ENCODE peak calls at places on chromosomes 12 and 14, in ten cellular contexts. Q is SK-N-MC, V is GM23338, E is upper lobe of left lung, M is stomach, K is HCT116, D is endothelial cell of umbilical vein, A is HL-60, I is Panc1, H is prostate gland. J is an unnamed sample.

GRCh38 chr14:70716958-70717357 is 75.2 kb downstream of the TTC9 start:
- DNase-seq in Q (no peak), A (no peak), H (no peak), K (no peak), D (no peak), I (no peak), M (no peak), E (no peak), V (no peak), J (no peak)

GRCh38 chr12:11517080-11517479 is 121.7 kb upstream of the PRB2 start:
- DNase-seq in I (no peak), K (no peak), Q (no peak), A (no peak), M (no peak), V (no peak), E (no peak), D (no peak), H (no peak), J (no peak)

GRCh38 chr12:124736115-124737039 is 127.3 kb downstream of the SCARB1 start:
- DNase-seq in H (no peak), E (no peak), D (no peak), K (no peak), Q (no peak), A (no peak), I (no peak), V (no peak), M (no peak), J (no peak)

GRCh38 chr12:12952036-12952435 is at the start of gene GPRC5D:
- DNase-seq in V (no peak), A (no peak), M (no peak), E (no peak), K (no peak), Q (no peak), D (no peak), I (no peak), H (no peak), J (no peak)

GRCh38 chr14:69587389-69587788 is 12.7 kb upstream of the CCDC177 start:
- DNase-seq in M (peak), V (no peak), A (no peak), H (no peak), E (no peak), Q (no peak), K (no peak), I (no peak), D (no peak), J (no peak)

GRCh38 chr14:38122241-38122640 is 85.5 kb upstream of the SSTR1 start:
- DNase-seq in Q (no peak), D (no peak), E (no peak), M (no peak), I (no peak), A (no peak), K (no peak), H (no peak), V (no peak), J (no peak)

GRCh38 chr12:57629897-57630471 is 3.0 kb downstream of the B4GALNT1 start:
- DNase-seq in D (no peak), V (no peak), E (no peak), K (no peak), I (no peak), Q (no peak), H (no peak), M (no peak), A (no peak), J (peak)

GRCh38 chr12:16389594-16389993 is 42.1 kb downstream of the MGST1 start:
- DNase-seq in A (peak), E (no peak), H (no peak), V (no peak), D (no peak), I (no peak), M (no peak), K (no peak), Q (no peak), J (no peak)

GRCh38 chr12:57368349-57369095 is 62.3 kb downstream of the R3HDM2 start:
- DNase-seq in A (peak), D (no peak), K (no peak), E (no peak), H (no peak), M (no peak), V (peak), I (no peak), Q (no peak), J (no peak)

GRCh38 chr12:51827925-51828818 is 20.3 kb downstream of the FIGNL2 start:
- DNase-seq in E (no peak), A (no peak), Q (no peak), M (peak), K (no peak), V (no peak), D (peak), H (no peak), I (no peak), J (no peak)

GRCh38 chr14:84807673-84808072 is 722.3 kb upstream of the FLRT2 start:
- DNase-seq in K (no peak), V (no peak), H (no peak), M (no peak), D (no peak), Q (no peak), E (no peak), A (no peak), I (no peak), J (no peak)

DNA sequence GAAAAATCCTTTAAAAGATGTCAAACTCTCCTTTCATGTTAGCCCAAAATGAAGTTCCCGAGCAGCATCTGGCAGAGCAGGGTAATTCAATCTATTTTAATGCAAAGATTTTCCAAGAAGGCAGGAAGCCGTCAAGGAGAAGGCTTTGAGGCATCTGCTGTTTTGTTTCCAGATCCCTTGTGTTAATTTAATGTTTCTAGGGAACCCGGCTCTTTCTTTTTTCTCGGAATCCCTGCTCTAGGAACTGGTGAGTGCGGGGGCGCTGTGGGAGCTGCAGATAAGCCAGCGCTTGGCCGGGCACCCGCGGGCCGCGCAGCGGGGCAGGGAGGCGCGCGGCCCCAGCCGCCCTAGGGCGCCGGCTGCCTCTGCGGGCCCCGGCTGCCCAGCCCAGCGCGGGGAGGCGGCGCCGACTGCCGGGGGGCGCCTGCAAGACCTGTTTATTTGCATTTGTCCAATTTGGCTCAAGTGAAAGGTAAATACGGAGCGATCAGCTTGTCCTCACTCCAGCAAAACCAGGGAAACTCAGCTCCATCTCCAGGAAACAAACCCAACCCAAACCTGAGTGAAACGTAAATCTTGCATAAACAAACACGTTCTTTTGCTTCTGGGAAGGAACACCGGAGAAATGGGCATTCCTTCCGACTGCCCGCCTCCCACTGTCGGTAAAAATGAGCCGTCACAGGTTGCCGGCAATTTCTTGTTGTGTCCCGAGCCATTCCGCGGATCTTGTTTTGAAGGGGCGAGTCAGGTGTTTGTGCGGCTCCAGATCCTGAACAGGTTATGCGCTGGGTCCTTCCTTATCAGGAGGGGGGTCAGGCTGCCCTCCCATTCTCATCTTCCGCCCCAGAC is 65.1 kb downstream of the CRADD start:
- DNase-seq in A (no peak), Q (no peak), I (peak), H (peak), D (peak), M (peak), E (peak), K (peak), V (peak), J (peak)
- H3K27ac ChIP-seq in A (no peak), Q (no peak), I (peak), H (peak), D (no peak), M (peak), E (peak), K (peak), V (peak), J (peak)

DNA sequence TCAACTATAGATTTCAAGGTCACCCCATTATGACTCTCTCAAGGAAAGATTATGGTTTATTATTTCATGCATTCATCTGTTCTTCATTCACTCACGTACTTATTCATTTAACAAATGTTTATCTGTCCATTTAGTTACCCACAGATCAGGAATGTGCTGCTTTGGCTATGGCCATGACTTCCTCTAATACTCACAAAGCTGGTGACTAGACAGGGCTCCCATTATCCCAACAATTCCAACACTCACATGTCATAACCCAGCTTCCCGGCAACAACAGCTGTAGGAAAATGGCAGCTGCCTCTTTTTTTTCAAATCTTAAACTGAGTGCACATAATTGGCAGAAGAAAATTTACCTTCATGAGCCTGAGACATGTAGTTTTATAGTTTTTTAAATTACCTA is 190.8 kb upstream of the CCDC196 start:
- DNase-seq in V (no peak), H (no peak), M (no peak), D (no peak), Q (no peak), I (no peak), E (no peak), A (no peak), K (no peak), J (no peak)
- TF ChIP-seq POLR2AphosphoS5 in V (no peak), H (no peak), M (no peak), D (no peak), Q (no peak), I (no peak), E (no peak), A (no peak), K (no peak), J (no peak)

DNA sequence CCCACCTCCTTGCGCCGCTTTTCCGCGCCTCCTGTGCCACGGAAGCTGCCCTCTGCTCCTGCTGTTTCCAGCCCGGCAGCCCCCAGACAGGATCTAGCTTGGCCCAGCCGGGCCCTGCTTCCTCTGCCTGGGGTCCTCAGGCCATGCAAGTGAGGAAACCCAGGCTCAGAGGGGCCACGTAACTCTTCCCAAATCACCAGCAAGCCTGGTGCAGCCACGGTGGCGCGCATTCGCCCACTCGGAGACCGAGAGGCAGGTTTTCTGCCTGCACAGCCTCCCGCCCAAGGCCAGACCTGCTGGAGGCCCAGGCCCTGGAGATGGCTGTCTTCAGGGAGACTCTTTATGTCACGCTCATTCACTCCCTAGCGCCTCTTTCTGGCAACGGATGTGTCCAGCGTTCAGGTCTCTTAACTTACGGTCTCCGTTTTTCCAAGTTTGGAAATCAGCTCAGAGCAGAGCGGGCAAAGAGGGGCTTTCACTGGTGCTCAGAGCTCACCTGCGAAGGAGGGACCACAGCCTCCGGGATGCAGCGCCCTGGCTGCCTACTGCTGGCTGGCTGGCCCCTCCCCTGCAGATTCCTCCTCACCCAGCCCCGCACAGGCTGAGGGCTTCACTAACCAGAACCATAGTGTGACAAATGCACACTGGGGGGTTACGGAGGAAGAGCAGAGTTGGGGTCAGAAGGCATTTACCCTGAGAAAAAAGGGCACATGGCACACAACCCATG is 20.6 kb upstream of the CEP170B start:
- DNase-seq in Q (no peak), I (no peak), K (no peak), H (no peak), M (no peak), V (peak), D (no peak), E (no peak), A (no peak), J (no peak)
- H3K4me3 ChIP-seq in Q (peak), I (no peak), K (no peak), H (peak), M (peak), V (peak), D (no peak), E (peak), A (no peak), J (peak)

DNA sequence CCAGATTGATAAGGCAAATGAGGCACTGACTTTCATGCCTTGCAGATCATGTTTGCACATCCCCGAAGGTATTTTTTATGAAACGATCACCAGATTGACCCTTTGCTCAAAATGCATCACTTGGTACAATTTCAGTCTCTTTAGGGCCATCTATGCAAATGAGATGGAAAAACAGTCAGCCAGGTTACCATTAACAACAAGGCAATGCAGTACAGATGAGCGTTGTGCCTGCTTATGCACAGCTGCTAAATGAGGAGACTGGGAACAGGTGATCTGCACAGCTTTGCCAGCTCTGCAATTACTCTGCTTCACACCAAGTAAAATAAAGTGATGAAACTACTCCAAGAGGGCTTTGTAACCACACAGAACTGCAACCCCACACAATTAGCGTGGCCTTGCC is 26.1 kb upstream of the PLEKHG7 start:
- DNase-seq in Q (no peak), A (no peak), I (no peak), D (no peak), V (no peak), M (no peak), E (no peak), H (no peak), K (no peak), J (no peak)
- H3K27ac ChIP-seq in Q (no peak), A (no peak), I (no peak), D (no peak), V (no peak), M (no peak), E (no peak), H (no peak), K (no peak), J (no peak)

GRCh38 chr12:95117178-95117599 is 43.8 kb upstream of the NR2C1 start:
- DNase-seq in M (peak), V (peak), A (peak), K (peak), E (no peak), H (peak), I (no peak), Q (peak), D (peak), J (no peak)
- TF ChIP-seq POLR2AphosphoS5 in M (no peak), V (no peak), A (no peak), K (no peak), E (no peak), H (peak), I (no peak), Q (no peak), D (no peak), J (no peak)

DNA sequence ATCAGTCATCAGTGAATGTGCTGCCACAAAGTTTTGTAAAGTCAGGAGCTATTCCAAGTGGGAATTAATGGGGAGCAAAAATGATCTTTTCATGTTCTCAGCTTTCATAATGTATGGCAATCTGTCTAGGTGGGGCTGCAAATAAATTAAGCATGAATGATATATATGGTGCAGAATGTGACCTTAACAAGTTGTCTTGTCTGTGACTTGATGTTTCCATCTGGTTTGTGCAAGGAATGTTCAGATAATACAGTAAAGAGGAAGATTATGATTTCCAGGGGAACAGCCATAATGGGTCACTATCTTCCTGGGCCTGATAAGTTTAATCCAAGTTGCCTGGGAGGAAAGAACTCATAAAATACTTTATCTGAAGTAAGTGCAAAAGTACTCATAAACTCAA is 1815.8 kb upstream of the FLRT2 start:
- DNase-seq in D (no peak), V (no peak), I (no peak), Q (no peak), H (no peak), K (no peak), A (no peak), E (no peak), M (no peak), J (no peak)
- H3K4me3 ChIP-seq in D (no peak), V (no peak), I (no peak), Q (no peak), H (no peak), K (no peak), A (no peak), E (no peak), M (no peak), J (no peak)

GRCh38 chr12:108410689-108411088 is 71.6 kb upstream of the CMKLR1 start:
- DNase-seq in D (no peak), A (no peak), I (no peak), K (no peak), E (no peak), H (no peak), Q (no peak), V (no peak), M (no peak), J (no peak)
- H3K27ac ChIP-seq in D (no peak), A (no peak), I (no peak), K (no peak), E (no peak), H (no peak), Q (no peak), V (no peak), M (no peak), J (no peak)

GRCh38 chr12:39442895-39443703 is at the start of gene KIF21A:
- DNase-seq in Q (no peak), E (peak), K (peak), I (peak), A (peak), D (peak), H (peak), M (peak), V (peak), J (peak)
- TF ChIP-seq POLR2AphosphoS5 in Q (peak), E (no peak), K (peak), I (peak), A (no peak), D (peak), H (peak), M (peak), V (peak), J (no peak)

GRCh38 chr14:36214476-36215216 is 38.1 kb upstream of the PTCSC3 start:
- DNase-seq in I (no peak), D (no peak), K (no peak), E (no peak), A (no peak), Q (no peak), M (no peak), H (no peak), V (no peak), J (no peak)

GRCh38 chr14:36217732-36218131 is 41.2 kb upstream of the PTCSC3 start:
- DNase-seq in Q (no peak), V (no peak), H (no peak), A (no peak), I (no peak), M (peak), E (no peak), K (no peak), D (no peak), J (no peak)

GRCh38 chr14:36212987-36213386 is 36.5 kb upstream of the PTCSC3 start:
- DNase-seq in M (no peak), H (no peak), Q (no peak), D (no peak), K (no peak), E (no peak), I (no peak), V (no peak), A (no peak), J (no peak)

GRCh38 chr14:36217027-36217426 is 40.5 kb upstream of the PTCSC3 start:
- DNase-seq in M (peak), Q (no peak), D (no peak), A (no peak), V (no peak), I (no peak), K (no peak), H (no peak), E (no peak), J (no peak)

GRCh38 chr14:36215217-36215598 is 38.7 kb upstream of the PTCSC3 start:
- DNase-seq in E (no peak), A (no peak), D (no peak), V (no peak), H (no peak), M (no peak), I (no peak), Q (no peak), K (no peak), J (no peak)
- H3K4me3 ChIP-seq in E (peak), A (no peak), D (no peak), V (no peak), H (no peak), M (no peak), I (no peak), Q (no peak), K (no peak), J (no peak)

J was measured in suprapubic skin.